ENCODE peak calls at places on chromosomes 7 and 10, in four cellular contexts. L is GM12878, M is HepG2, Z is K562. H is an unnamed sample.

GRCh38 chr10:118564652-118565051 is 30.8 kb downstream of the PRLHR start:
- DNase-seq in L (no peak), M (no peak), Z (no peak), H (peak)

GRCh38 chr7:42097756-42098155 is 139.3 kb downstream of the GLI3 start:
- DNase-seq in L (no peak), M (peak), Z (no peak), H (no peak)

GRCh38 chr10:81576336-81576735 is 298.7 kb upstream of the NRG3 start:
- DNase-seq in L (no peak), M (no peak), Z (no peak), H (no peak)

GRCh38 chr7:127346575-127347256 is 45.8 kb downstream of the ZNF800 start:
- DNase-seq in L (no peak), M (no peak), Z (no peak), H (no peak)

GRCh38 chr10:51430506-51430905 is 268.9 kb downstream of the CSTF2T start:
- DNase-seq in L (no peak), M (no peak), Z (no peak), H (no peak)

GRCh38 chr7:120709931-120710330 is 148.0 kb downstream of the TSPAN12 start:
- DNase-seq in L (no peak), M (no peak), Z (no peak), H (no peak)

GRCh38 chr7:136865236-136865635 is 3.2 kb upstream of the CHRM2 start:
- DNase-seq in L (no peak), M (no peak), Z (no peak), H (no peak)

GRCh38 chr10:93063217-93063976 is 2.8 kb downstream of the CYP26C1 start:
- DNase-seq in L (no peak), M (no peak), Z (no peak), H (peak)

GRCh38 chr10:131814567-131815290 is 86.1 kb upstream of the PPP2R2D start:
- DNase-seq in L (no peak), M (peak), Z (no peak), H (no peak)

GRCh38 chr7:42155836-42156540 is 81.0 kb downstream of the GLI3 start:
- DNase-seq in L (no peak), M (no peak), Z (no peak), H (no peak)

GRCh38 chr10:123143825-123144168 is 4.1 kb upstream of the HMX2 start:
- DNase-seq in L (no peak), M (no peak), Z (no peak), H (no peak)
- TF ChIP-seq SIN3A in L (no peak), M (no peak), Z (no peak), H (no peak)

GRCh38 chr7:55589905-55590304 is 17.6 kb upstream of the VOPP1 start:
- DNase-seq in L (no peak), M (no peak), Z (no peak), H (no peak)

GRCh38 chr7:55588976-55589604 is 16.8 kb upstream of the VOPP1 start:
- DNase-seq in L (no peak), M (no peak), Z (peak), H (no peak)

GRCh38 chr7:55592492-55592891 is 20.2 kb upstream of the VOPP1 start:
- DNase-seq in L (no peak), M (no peak), Z (no peak), H (no peak)

GRCh38 chr7:55591282-55591931 is 19.1 kb upstream of the VOPP1 start:
- DNase-seq in L (no peak), M (no peak), Z (peak), H (no peak)

GRCh38 chr7:55590517-55591281 is 18.4 kb upstream of the VOPP1 start:
- DNase-seq in L (no peak), M (no peak), Z (peak), H (no peak)
- TF ChIP-seq FOXM1 in L (no peak), M (no peak), Z (no peak), H (no peak)

GRCh38 chr10:49761789-49762565 is at the start of gene OGDHL:
- DNase-seq in L (no peak), M (peak), Z (peak), H (peak)

GRCh38 chr10:49762566-49762877 is 399 bp upstream of the OGDHL start:
- DNase-seq in L (no peak), M (no peak), Z (no peak), H (peak)

GRCh38 chr10:49760789-49761188 is 1.3 kb downstream of the OGDHL start:
- DNase-seq in L (no peak), M (no peak), Z (no peak), H (peak)

GRCh38 chr10:49759787-49760551 is 2.2 kb downstream of the OGDHL start:
- DNase-seq in L (no peak), M (peak), Z (no peak), H (peak)

GRCh38 chr10:49761201-49761788 is 828 bp downstream of the OGDHL start:
- DNase-seq in L (no peak), M (no peak), Z (no peak), H (no peak)
- TF ChIP-seq SIN3A in L (no peak), M (no peak), Z (no peak), H (no peak)

DNA sequence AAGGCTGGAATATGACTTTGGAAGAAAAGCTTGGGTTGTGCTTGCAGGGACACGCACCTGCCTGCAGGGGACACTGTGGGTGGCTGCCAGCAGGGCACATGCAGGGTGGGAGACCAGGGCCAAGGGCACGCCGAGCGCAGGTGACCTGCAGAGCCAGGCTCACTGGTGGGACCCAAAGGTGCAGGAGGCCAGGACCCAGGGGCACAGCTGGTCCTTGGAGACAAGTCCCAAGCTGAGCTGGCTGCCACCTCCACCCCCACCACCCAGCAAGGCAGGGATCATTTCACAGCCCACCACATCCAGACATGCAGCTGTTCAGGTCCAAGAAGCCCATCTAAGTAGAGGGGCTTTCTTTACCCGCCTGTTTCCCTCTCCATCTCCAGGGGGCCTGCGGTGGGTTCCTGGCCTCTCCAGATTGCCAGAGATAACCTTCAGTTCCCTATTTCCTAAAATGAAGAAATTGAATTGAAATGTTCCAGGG is 13.8 kb upstream of the CLIP2 start:
- DNase-seq in L (no peak), M (no peak), Z (peak), H (peak)
- TF ChIP-seq FOXM1 in L (no peak), M (no peak), Z (no peak), H (no peak)

GRCh38 chr10:133032976-133033741 is 54.6 kb upstream of the ADGRA1 start:
- DNase-seq in L (no peak), M (no peak), Z (no peak), H (no peak)
- TF ChIP-seq SIN3A in L (no peak), M (no peak), Z (no peak), H (no peak)

DNA sequence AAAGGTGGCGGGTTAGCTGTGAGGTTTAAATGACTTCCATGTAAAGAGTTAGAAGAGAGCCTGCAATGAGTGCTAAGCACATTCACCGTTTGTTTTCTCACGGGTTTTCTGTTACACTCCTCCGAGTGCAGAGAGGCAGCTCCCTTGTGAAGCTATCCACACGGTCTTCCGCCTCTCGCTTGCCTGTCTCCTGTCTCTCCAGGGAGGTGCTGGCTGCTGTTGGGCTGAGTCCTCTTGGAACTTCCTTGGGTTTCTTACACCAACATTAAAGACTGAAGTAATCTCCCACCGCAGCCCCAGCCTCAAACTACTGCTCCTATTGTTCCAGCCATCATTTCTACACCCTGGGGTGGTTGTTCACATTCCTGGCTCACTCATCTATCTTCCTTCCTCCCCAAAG is 14.3 kb downstream of the ESYT2 start:
- DNase-seq in L (no peak), M (no peak), Z (no peak), H (no peak)
- TF ChIP-seq FOXM1 in L (no peak), M (no peak), Z (no peak), H (no peak)

DNA sequence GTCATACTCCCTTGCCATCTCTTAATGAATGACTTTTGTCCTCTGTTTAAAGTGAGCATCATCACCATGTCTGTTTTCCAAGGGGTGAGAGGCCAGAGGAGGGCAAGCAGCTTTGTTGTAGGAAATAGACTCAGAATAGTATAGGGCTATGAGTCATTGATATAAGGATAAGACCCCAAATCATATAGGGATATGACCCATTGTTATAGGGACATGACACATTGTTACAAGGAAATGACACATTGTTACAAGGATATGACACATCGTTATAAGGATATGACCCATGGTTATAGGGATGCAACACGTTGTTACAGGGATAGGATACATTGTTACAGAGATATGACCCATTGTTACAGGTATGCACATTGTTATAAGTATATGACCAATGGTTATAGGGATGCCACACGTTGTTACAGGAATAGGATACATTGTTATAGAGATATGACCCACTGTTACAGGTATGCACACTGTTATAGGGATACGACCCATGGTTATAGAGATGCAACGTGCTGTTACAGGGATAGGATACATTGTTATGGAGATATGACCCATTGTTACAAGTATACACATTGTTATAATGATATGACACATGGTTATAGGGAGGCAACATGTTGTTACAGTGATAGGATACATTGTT is 311.1 kb upstream of the ADARB2 start:
- DNase-seq in L (no peak), M (no peak), Z (no peak), H (no peak)
- TF ChIP-seq SIN3A in L (no peak), M (no peak), Z (no peak), H (no peak)

GRCh38 chr10:87656431-87657072 is 3.1 kb upstream of the PAPSS2 start:
- DNase-seq in L (no peak), M (peak), Z (peak), H (peak)

GRCh38 chr10:87652261-87652660 is 7.4 kb upstream of the PAPSS2 start:
- DNase-seq in L (no peak), M (no peak), Z (no peak), H (no peak)

GRCh38 chr10:87657370-87657769 is 2.3 kb upstream of the PAPSS2 start:
- DNase-seq in L (no peak), M (no peak), Z (no peak), H (no peak)

GRCh38 chr10:87651801-87652200 is 7.9 kb upstream of the PAPSS2 start:
- DNase-seq in L (no peak), M (no peak), Z (no peak), H (no peak)

GRCh38 chr10:87654212-87654611 is 5.5 kb upstream of the PAPSS2 start:
- DNase-seq in L (no peak), M (no peak), Z (no peak), H (no peak)
- TF ChIP-seq FOXM1 in L (no peak), M (no peak), Z (no peak), H (no peak)

H was measured in SK-N-SH.